ENCODE peak calls at places on chromosome 5, in four cellular contexts. J, D, G and O are unnamed samples.

GRCh38 chr5:115289104-115289503 is 7.3 kb downstream of the CCDC112 start:
- DNase-seq in J (no peak), D (no peak), G (no peak), O (no peak)

GRCh38 chr5:126594077-126594476 is 942 bp downstream of the ALDH7A1 start:
- DNase-seq in D (no peak), J (no peak), G (peak), O (no peak)

GRCh38 chr5:140131967-140132409 is 6.3 kb downstream of the IGIP start:
- DNase-seq in D (no peak), J (no peak), G (no peak), O (peak)

GRCh38 chr5:169183581-169183980 is 117.4 kb downstream of the SLIT3 start:
- DNase-seq in G (no peak), J (no peak), D (no peak), O (no peak)

GRCh38 chr5:30765227-30765626 is 428.3 kb upstream of the CDH6 start:
- DNase-seq in D (no peak), J (no peak), G (no peak), O (no peak)

GRCh38 chr5:3594514-3595101 is 1.0 kb upstream of the IRX1 start:
- DNase-seq in J (no peak), G (peak), D (no peak), O (peak)

GRCh38 chr5:124395287-124395686 is 351.2 kb downstream of the ZNF608 start:
- DNase-seq in G (peak), J (no peak), D (no peak), O (no peak)

GRCh38 chr5:26553079-26553478 is 485.3 kb downstream of the CDH9 start:
- DNase-seq in J (no peak), G (no peak), D (no peak), O (no peak)

GRCh38 chr5:56124885-56125250 is 108.3 kb downstream of the ANKRD55 start:
- DNase-seq in G (no peak), D (no peak), J (no peak), O (no peak)

GRCh38 chr5:38789134-38789533 is 56.7 kb upstream of the OSMR start:
- DNase-seq in D (no peak), J (no peak), G (no peak), O (no peak)

GRCh38 chr5:128009399-128009798 is 74.2 kb upstream of the SLC12A2 start:
- DNase-seq in J (no peak), D (no peak), G (no peak), O (no peak)

GRCh38 chr5:102262688-102263087 is 33.4 kb downstream of the SLCO4C1 start:
- DNase-seq in G (no peak), D (no peak), J (no peak), O (no peak)

GRCh38 chr5:132510076-132510475 is 19.5 kb upstream of the IRF1 start:
- DNase-seq in G (no peak), D (no peak), J (no peak), O (no peak)

GRCh38 chr5:84411832-84412605 is 27.3 kb upstream of the EDIL3 start:
- DNase-seq in D (no peak), G (no peak), J (no peak), O (peak)

GRCh38 chr5:50439221-50439620 is 1.9 kb downstream of the EMB start:
- DNase-seq in D (no peak), J (no peak), G (no peak), O (no peak)

GRCh38 chr5:21391506-21391905 is 1403.5 kb upstream of the CDH18 start:
- DNase-seq in J (no peak), D (no peak), G (no peak), O (no peak)

GRCh38 chr5:172059661-172060100 is 53.2 kb upstream of the FBXW11 start:
- DNase-seq in D (no peak), G (no peak), J (no peak), O (no peak)

GRCh38 chr5:133341296-133341695 is 271.0 kb downstream of the FSTL4 start:
- DNase-seq in D (peak), J (no peak), G (no peak), O (no peak)

GRCh38 chr5:140840978-140841962 is at the start of gene PCDHA8:
- DNase-seq in G (no peak), D (no peak), J (no peak), O (no peak)

GRCh38 chr5:116970318-116970717 is 395.7 kb upstream of the SEMA6A start:
- DNase-seq in J (no peak), G (peak), D (no peak), O (no peak)

GRCh38 chr5:148993283-148993936 is 69.5 kb downstream of the SH3TC2 start:
- DNase-seq in G (no peak), D (no peak), J (no peak), O (no peak)

GRCh38 chr5:158492850-158493249 is 606.9 kb downstream of the EBF1 start:
- DNase-seq in D (no peak), G (no peak), J (no peak), O (no peak)

GRCh38 chr5:90709323-90710148 is 150.9 kb downstream of the ADGRV1 start:
- DNase-seq in J (no peak), G (peak), D (no peak), O (no peak)

GRCh38 chr5:180075703-180076102 is 4.1 kb upstream of the RNF130 start:
- DNase-seq in D (no peak), J (no peak), G (no peak), O (no peak)

GRCh38 chr5:61993446-61994017 is 312.5 kb upstream of the KIF2A start:
- DNase-seq in G (no peak), D (no peak), J (no peak), O (no peak)
- TF ChIP-seq CTCF in G (no peak), D (no peak), J (no peak), O (no peak)

GRCh38 chr5:58967597-58968281 is 384.9 kb downstream of the RAB3C start:
- DNase-seq in G (no peak), D (no peak), J (no peak), O (no peak)

GRCh38 chr5:58965677-58966414 is 383.0 kb downstream of the RAB3C start:
- DNase-seq in J (no peak), G (no peak), D (no peak), O (no peak)

GRCh38 chr5:58961631-58962280 is 378.9 kb downstream of the RAB3C start:
- DNase-seq in G (no peak), D (no peak), J (no peak), O (no peak)

GRCh38 chr5:58963361-58963760 is 380.5 kb downstream of the RAB3C start:
- DNase-seq in D (no peak), G (no peak), J (no peak), O (no peak)

DNA sequence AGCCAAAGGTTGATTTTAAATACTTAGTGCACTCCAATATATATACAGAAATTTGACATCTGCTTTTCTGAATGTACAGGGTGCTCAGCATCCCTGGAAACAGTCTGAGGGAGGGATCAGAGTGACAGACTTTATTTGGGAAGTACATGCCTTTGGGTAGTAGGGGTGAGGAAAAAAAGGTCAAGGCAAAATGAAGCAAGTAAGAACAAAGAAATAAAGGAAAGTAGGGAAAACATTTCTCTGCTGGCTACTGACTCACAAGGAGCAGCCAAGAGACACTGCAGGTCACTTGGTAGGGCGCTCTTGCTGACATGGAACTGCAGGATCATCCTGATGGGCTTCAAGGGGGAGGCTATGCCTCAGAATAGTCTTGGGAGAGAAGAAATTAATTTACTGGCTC is 380.9 kb downstream of the RAB3C start:
- DNase-seq in D (no peak), G (no peak), J (no peak), O (no peak)
- H3K4me3 ChIP-seq in D (no peak), G (no peak), J (no peak), O (no peak)

GRCh38 chr5:43033845-43034590 is 6.1 kb downstream of the ANXA2R start:
- DNase-seq in D (no peak), J (no peak), G (no peak), O (no peak)
- TF ChIP-seq CTCF in D (no peak), J (no peak), G (no peak), O (no peak)

GRCh38 chr5:125411163-125412050 is 665.0 kb upstream of the ZNF608 start:
- DNase-seq in G (peak), J (no peak), D (no peak), O (no peak)

GRCh38 chr5:125413861-125414260 is 667.4 kb upstream of the ZNF608 start:
- DNase-seq in G (no peak), D (no peak), J (no peak), O (no peak)

GRCh38 chr5:125412051-125412560 is 665.7 kb upstream of the ZNF608 start:
- DNase-seq in J (no peak), G (peak), D (no peak), O (no peak)

GRCh38 chr5:125410501-125411162 is 664.2 kb upstream of the ZNF608 start:
- DNase-seq in J (no peak), G (no peak), D (no peak), O (no peak)

DNA sequence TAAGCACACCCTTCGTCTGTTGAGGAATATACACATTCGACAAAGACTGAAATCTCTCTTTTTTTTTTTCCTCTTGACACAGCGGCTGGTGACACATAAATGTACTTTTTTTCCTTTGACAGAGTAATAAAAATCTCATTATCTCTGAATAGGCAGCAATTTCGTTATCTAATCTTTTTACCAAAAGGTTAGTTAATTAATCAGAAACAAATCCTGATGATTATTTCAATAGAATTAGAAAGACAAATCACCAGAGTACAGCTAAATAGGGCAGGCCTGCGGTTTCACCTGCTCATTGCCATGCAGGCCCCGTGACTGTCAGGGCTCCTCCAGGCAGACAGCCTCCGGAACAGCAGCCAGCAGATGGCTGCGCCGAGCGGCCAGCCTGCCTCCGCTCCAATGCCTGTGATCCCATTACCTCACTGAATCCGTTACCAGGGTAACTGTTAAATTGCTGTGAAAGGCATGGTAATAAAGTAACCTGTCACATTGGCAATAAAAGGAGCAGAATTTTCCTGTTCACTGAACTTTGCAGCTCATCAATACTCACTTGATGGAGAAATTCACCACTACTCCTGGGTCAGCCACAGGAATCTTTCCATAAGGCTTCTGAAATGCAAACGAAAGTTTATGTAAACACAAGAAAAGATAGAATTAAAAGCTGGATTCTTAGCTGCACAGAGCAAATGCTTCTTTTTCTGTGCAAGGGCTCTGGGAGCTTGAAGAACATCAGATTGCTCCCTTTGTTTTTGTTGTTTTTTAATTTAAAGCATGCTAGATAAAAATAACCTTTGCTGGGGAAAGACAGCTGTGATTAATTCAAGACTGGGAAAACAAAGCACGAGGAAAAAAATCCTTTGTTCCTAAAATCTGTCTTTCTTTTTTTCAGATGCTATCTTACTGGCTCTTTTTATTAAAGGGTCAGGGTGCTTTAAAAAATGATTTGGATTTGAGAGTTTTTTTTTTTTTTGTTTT is 666.4 kb upstream of the ZNF608 start:
- DNase-seq in G (peak), J (peak), D (no peak), O (peak)
- H3K4me3 ChIP-seq in G (no peak), J (peak), D (peak), O (no peak)

GRCh38 chr5:174326372-174326771 is 280.9 kb downstream of the NSG2 start:
- DNase-seq in J (no peak), G (no peak), D (no peak), O (no peak)

GRCh38 chr5:174325961-174326360 is 280.5 kb downstream of the NSG2 start:
- DNase-seq in D (no peak), G (no peak), J (no peak), O (no peak)

GRCh38 chr5:174328626-174329299 is 283.3 kb downstream of the NSG2 start:
- DNase-seq in J (no peak), G (no peak), D (no peak), O (no peak)

GRCh38 chr5:174327896-174328295 is 282.4 kb downstream of the NSG2 start:
- DNase-seq in G (no peak), D (no peak), J (no peak), O (no peak)

DNA sequence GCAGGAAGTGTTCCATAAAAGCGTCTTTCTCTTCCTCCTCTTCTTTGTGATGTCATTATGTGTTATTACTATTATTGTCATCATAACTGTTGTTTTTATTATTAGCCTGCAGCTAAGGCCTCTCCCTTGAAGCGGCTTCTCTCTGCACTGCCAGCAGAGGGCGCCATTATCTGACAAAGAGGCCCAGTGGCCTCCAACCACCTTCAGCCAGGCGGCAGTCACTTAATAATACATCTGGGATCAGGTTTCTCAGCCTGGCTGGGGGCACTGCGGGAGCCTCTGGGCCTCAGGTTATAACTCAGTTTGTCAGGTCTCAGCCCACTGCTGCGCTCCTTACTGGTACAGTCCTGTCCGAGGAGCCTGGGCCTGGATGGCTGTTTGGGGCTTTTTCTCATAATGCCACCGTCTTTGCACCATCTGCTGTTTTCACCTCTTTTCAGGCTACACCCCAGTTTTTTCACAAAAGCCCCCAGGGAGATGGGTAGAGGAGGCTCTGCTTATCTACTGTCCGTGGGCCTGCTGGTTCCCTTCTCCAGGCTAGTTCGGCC is 281.9 kb downstream of the NSG2 start:
- DNase-seq in J (no peak), D (no peak), G (peak), O (no peak)
- TF ChIP-seq CTCF in J (peak), D (no peak), G (peak), O (peak)

DNA sequence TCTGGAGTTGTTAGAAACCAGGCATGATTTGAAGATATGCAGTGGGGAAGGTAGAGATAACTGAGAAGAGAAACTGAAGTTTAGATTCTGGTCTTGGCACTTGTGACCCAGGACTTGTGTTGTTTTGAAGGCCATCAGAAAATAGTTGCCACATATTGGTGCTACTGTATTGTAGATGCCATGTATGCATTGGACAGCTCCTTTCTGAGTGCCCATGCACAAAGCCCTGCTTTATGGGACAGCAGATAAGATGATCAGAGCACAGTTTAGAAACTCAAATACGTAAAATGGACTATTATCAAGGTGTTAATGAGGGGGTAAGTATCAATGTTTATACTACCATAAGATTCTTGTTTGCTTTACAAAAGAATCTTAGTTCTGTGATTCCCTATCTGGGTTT is 84.9 kb downstream of the KIF4B start:
- DNase-seq in J (no peak), D (no peak), G (peak), O (no peak)
- H3K4me3 ChIP-seq in J (no peak), D (no peak), G (no peak), O (no peak)

GRCh38 chr5:142634375-142635018 is 51.4 kb downstream of the FGF1 start:
- DNase-seq in J (no peak), G (no peak), D (no peak), O (no peak)
- TF ChIP-seq CTCF in J (no peak), G (no peak), D (no peak), O (no peak)

GRCh38 chr5:1291611-1292080 is 3.2 kb downstream of the TERT start:
- DNase-seq in J (no peak), G (no peak), D (peak), O (no peak)
- H3K4me3 ChIP-seq in J (no peak), G (no peak), D (no peak), O (no peak)

GRCh38 chr5:32584651-32585050 is 706 bp upstream of the SUB1 start:
- DNase-seq in J (no peak), G (no peak), D (no peak), O (no peak)

GRCh38 chr5:32585446-32586250 is at the start of gene SUB1:
- DNase-seq in D (peak), G (peak), J (peak), O (peak)

GRCh38 chr5:32585122-32585445 is 273 bp upstream of the SUB1 start:
- DNase-seq in G (no peak), J (no peak), D (no peak), O (no peak)

GRCh38 chr5:32581010-32581785 is 4.2 kb upstream of the SUB1 start:
- DNase-seq in J (no peak), D (no peak), G (no peak), O (no peak)

DNA sequence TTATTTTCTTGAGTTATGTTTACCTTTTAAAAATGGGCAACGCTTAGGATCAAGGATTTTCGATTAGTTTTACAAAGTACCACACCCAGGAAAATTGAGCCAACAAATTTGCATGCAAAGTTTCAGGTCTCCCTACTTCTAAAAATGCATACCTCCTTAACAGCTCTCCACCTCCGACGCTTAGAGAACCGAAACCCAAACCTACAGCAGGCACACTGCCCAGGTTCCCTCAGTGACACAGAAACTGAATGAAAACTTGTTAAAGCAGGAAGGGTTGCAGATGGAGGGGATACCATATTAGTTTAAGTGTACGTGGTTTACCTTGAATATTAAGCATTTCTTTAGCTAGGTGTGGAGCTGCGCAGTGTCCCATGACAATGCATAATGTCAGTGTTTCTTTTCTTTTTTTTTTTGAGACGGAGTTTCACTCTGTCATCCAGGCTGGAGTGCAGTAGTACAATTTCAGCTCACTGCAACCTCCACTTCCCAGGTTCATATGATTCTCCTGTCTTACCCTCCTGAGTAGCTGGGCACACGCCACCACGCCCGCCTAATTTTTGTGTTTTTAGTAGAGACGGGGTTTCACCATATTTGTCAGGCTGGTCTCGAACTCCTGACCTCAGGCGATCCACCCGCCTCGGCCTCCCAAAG is 1.6 kb upstream of the SUB1 start:
- DNase-seq in D (no peak), J (no peak), G (no peak), O (no peak)
- TF ChIP-seq CTCF in D (no peak), J (no peak), G (no peak), O (no peak)